ENCODE peak calls at places on chromosomes 3 and 15, in eight cellular contexts. J, C, O, X, Y, N, Q and F are unnamed samples.

GRCh38 chr15:42490246-42490742 is 647 bp downstream of the ZNF106 start:
- DNase-seq in C (no peak), X (no peak), Y (no peak), N (peak; percentile 4), J (no peak), O (no peak), Q (no peak), F (peak; percentile 78)

GRCh38 chr15:39028069-39028468 is 463.5 kb upstream of the RASGRP1 start:
- DNase-seq in X (no peak), Y (peak; percentile 90), C (peak; percentile 76), N (peak; percentile 78), J (no peak), O (peak; percentile 8), Q (peak; percentile 65), F (peak; percentile 17)

GRCh38 chr15:82810061-82810862 is 834 bp downstream of the WHAMM start:
- DNase-seq in C (peak; percentile 55), J (peak; percentile 71), Q (peak; percentile 34), O (peak; percentile 28), Y (peak; percentile 39), N (peak; percentile 50), X (peak; percentile 42), F (peak; percentile 74)

GRCh38 chr15:45064386-45064785 is 41.4 kb downstream of the SORD start:
- DNase-seq in Y (peak; percentile 18), Q (peak; percentile 32), C (peak; percentile 42), J (no peak), X (no peak), O (peak; percentile 64), N (peak; percentile 45), F (no peak)

GRCh38 chr15:40118473-40118872 is 9.8 kb upstream of the BMF start:
- DNase-seq in Q (peak; percentile 24), N (no peak), J (no peak), Y (peak; percentile 30), C (peak; percentile 41), X (no peak), O (no peak), F (peak; percentile 81)

GRCh38 chr3:79139395-79140060 is 628.3 kb downstream of the ROBO1 start:
- DNase-seq in Y (no peak), X (no peak), C (peak; percentile 68), O (no peak), N (peak; percentile 21), J (no peak), Q (peak; percentile 59), F (no peak)

GRCh38 chr15:73426458-73426994 is 16.4 kb upstream of the REC114 start:
- DNase-seq in N (no peak), X (no peak), O (no peak), Q (no peak), C (no peak), J (no peak), Y (no peak), F (no peak)

GRCh38 chr15:100986158-100986896 is 67.2 kb downstream of the LRRK1 start:
- DNase-seq in X (no peak), J (no peak), C (no peak), Q (no peak), N (no peak), Y (peak; percentile 28), O (no peak), F (no peak)

GRCh38 chr3:113736548-113737089 is 9.4 kb downstream of the NAA50 start:
- DNase-seq in J (peak; percentile 45), X (peak; percentile 33), O (peak; percentile 15), C (peak; percentile 54), N (peak; percentile 73), Y (peak; percentile 85), Q (peak; percentile 35), F (peak; percentile 65)

GRCh38 chr15:64574220-64574994 is 114.0 kb downstream of the ZNF609 start:
- DNase-seq in J (no peak), O (no peak), N (peak; percentile 75), Y (peak; percentile 24), X (no peak), C (peak; percentile 47), Q (peak; percentile 39), F (peak; percentile 85)

GRCh38 chr3:155079795-155080546 is at the start of gene MME:
- DNase-seq in Q (peak; percentile 32), J (peak; percentile 81), O (peak; percentile 34), X (peak; percentile 70), C (peak; percentile 52), Y (peak; percentile 38), N (peak; percentile 73), F (peak; percentile 92)

GRCh38 chr3:55402886-55403605 is 84.1 kb downstream of the WNT5A start:
- DNase-seq in O (peak; percentile 10), Q (peak; percentile 34), N (peak; percentile 66), C (peak; percentile 41), X (no peak), J (peak; percentile 9), Y (peak; percentile 83), F (peak; percentile 38)

GRCh38 chr3:124654470-124654845 is 75.8 kb upstream of the UMPS start:
- DNase-seq in Q (no peak), O (no peak), Y (no peak), J (no peak), C (no peak), X (no peak), N (no peak), F (no peak)

GRCh38 chr3:138332472-138333073 is 2.9 kb upstream of the NME9 start:
- DNase-seq in J (peak; percentile 25), Y (peak; percentile 51), X (no peak), N (peak; percentile 57), C (peak; percentile 36), O (no peak), Q (no peak), F (peak; percentile 91)

GRCh38 chr3:182913889-182914288 is 66.4 kb downstream of the DCUN1D1 start:
- DNase-seq in C (no peak), J (no peak), Y (peak; percentile 18), N (no peak), X (no peak), Q (no peak), O (no peak), F (no peak)

GRCh38 chr15:79804833-79805232 is 92.0 kb downstream of the MTHFS start:
- DNase-seq in C (no peak), Q (no peak), O (no peak), N (no peak), J (no peak), X (no peak), Y (no peak), F (no peak)

GRCh38 chr3:156749244-156749643 is 74.9 kb downstream of the TIPARP start:
- DNase-seq in Y (no peak), J (peak; percentile 60), X (no peak), C (no peak), O (no peak), Q (no peak), N (peak; percentile 64), F (peak; percentile 68)

GRCh38 chr15:39125904-39126303 is 455.0 kb upstream of the THBS1 start:
- DNase-seq in N (peak; percentile 68), Q (peak; percentile 37), C (peak; percentile 58), O (peak; percentile 22), X (peak; percentile 36), Y (peak; percentile 78), J (peak; percentile 63), F (no peak)

GRCh38 chr3:107690522-107691138 is 167.9 kb downstream of the BBX start:
- DNase-seq in O (no peak), X (no peak), Q (peak; percentile 51), C (peak; percentile 64), Y (peak; percentile 84), N (peak; percentile 73), J (peak; percentile 61), F (peak; percentile 87)

GRCh38 chr3:65899226-65899625 is 139.5 kb downstream of the MAGI1 start:
- DNase-seq in X (no peak), O (no peak), Y (no peak), Q (no peak), J (no peak), N (no peak), C (no peak), F (no peak)

GRCh38 chr3:65901236-65901635 is 137.5 kb downstream of the MAGI1 start:
- DNase-seq in C (no peak), O (no peak), Q (no peak), N (no peak), Y (no peak), J (no peak), X (no peak), F (no peak)

GRCh38 chr3:65904016-65904415 is 134.7 kb downstream of the MAGI1 start:
- DNase-seq in O (no peak), Y (no peak), N (no peak), Q (no peak), X (no peak), C (no peak), J (no peak), F (no peak)

GRCh38 chr3:65905648-65906211 is 133.0 kb downstream of the MAGI1 start:
- DNase-seq in N (no peak), C (no peak), X (no peak), Q (no peak), Y (no peak), O (no peak), J (no peak), F (no peak)

GRCh38 chr3:65902304-65902793 is 136.4 kb downstream of the MAGI1 start:
- DNase-seq in C (peak; percentile 6), X (no peak), J (peak; percentile 50), Q (no peak), N (no peak), Y (no peak), O (no peak), F (no peak)
- H3K4me3 ChIP-seq in C (no peak overlapping the region), X (no peak overlapping the region), J (peak overlapping the region; percentile 19), Q (no peak overlapping the region), N (no peak overlapping the region), Y (no peak overlapping the region), O (no peak overlapping the region), F (no peak overlapping the region)

DNA sequence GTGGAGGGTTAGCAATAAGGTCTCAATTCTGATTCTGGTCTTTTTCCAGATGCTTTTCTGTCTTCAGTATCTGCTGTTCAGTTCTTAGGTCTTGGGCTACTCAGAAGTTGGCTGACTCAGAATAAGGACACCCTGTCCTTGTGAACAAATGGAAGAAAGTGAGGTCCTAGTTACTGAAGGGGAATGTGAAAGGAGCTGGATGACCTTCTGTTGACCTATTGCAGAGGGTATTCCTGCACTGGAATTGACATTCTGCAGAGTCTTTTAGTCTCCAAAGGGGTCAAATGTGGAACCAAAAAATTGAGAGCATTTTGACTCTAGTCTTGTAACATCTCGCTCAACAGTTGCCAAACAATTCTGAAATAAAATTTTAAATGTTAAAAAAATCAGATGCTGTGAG is 63.0 kb downstream of the CCR1 start:
- DNase-seq in J (no peak), N (no peak), Q (no peak), C (no peak), O (no peak), X (no peak), Y (no peak), F (no peak)
- H2AFZ ChIP-seq in J (no peak overlapping the region), N (no peak overlapping the region), Q (no peak overlapping the region), C (no peak overlapping the region), O (no peak overlapping the region), X (no peak overlapping the region), Y (no peak overlapping the region), F (no peak overlapping the region)

DNA sequence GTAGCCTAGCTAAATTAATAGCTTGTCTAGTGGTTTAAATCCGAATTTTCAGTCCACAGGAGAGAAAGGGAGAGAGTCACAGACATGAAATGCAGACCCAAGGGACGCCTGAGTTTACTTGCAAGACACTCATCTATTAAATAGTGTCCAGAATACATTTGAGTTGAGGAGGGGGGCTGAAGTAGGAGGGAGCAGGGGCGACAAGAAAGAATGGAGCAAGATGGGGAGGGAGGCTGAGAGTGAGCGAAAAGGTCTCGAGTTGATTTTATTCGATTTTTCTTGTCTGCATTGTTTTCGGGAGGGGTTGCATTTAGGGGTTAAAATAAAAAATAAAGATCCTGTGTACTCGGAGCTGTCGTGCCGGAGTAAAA is 4.2 kb upstream of the MECOM start:
- DNase-seq in C (no peak), J (no peak), X (peak; percentile 12), Q (no peak), O (no peak), Y (no peak), N (no peak), F (peak; percentile 75)
- H3K4me3 ChIP-seq in C (no peak overlapping the region), J (peak overlapping the region; percentile 61), X (no peak overlapping the region), Q (no peak overlapping the region), O (peak overlapping the region; percentile 61), Y (peak overlapping the region; percentile 75), N (no peak overlapping the region), F (no peak overlapping the region)

GRCh38 chr15:74799843-74800558 is 12.6 kb upstream of the LMAN1L start:
- DNase-seq in N (peak; percentile 52), Y (peak; percentile 74), X (no peak), Q (no peak), J (peak; percentile 68), O (peak; percentile 89), C (peak; percentile 25), F (peak; percentile 98)
- H2AFZ ChIP-seq in N (peak overlapping the region; percentile 57), Y (no peak overlapping the region), X (no peak overlapping the region), Q (no peak overlapping the region), J (no peak overlapping the region), O (no peak overlapping the region), C (no peak overlapping the region), F (no peak overlapping the region)